ENCODE peak calls at places on chromosomes 5 and 9, in ten cellular contexts. G is ecto neural progenitor cell; A is SW480; Y is astrocyte of the spinal cord; C is ovary; X is GM03348; O is fibroblast of lung; W is nucleus accumbens; B is activated CD8-positive, alpha-beta memory T cell treated with anti-CD3 and anti-CD28 coated beads, Interleukin-2, amount 10 ng/mL, durations not matched to agents 7 days and 5 days; K is GM04503. I is an unnamed sample.

GRCh38 chr9:69004836-69005235 is 9.1 kb downstream of the PRKACG start:
- DNase-seq in W (no peak), G (no peak), B (no peak), A (no peak), K (no peak), C (no peak), X (no peak), O (no peak), Y (no peak), I (no peak)

GRCh38 chr5:92749943-92750342 is 831.1 kb downstream of the NR2F1-AS1 start:
- DNase-seq in X (no peak), O (peak), W (no peak), B (no peak), Y (peak), K (no peak), C (no peak), G (no peak), A (no peak), I (peak)

GRCh38 chr9:133944746-133945135 is 47.4 kb downstream of the VAV2 start:
- DNase-seq in G (no peak), X (no peak), A (no peak), W (no peak), O (peak), C (no peak), K (no peak), B (no peak), Y (peak), I (no peak)

GRCh38 chr5:35183243-35183955 is 46.9 kb downstream of the PRLR start:
- DNase-seq in G (no peak), K (peak), Y (peak), X (peak), B (peak), O (peak), W (no peak), A (peak), C (no peak), I (peak)

GRCh38 chr9:131237311-131237710 is 39.0 kb downstream of the FAM78A start:
- DNase-seq in O (no peak), A (no peak), K (no peak), G (no peak), W (no peak), Y (no peak), C (no peak), B (no peak), X (no peak), I (no peak)

GRCh38 chr5:110414360-110414759 is 312.1 kb downstream of the TMEM232 start:
- DNase-seq in X (peak), W (no peak), B (no peak), K (no peak), G (no peak), C (no peak), A (no peak), Y (peak), O (peak), I (peak)

GRCh38 chr5:158855510-158855909 is 244.2 kb downstream of the EBF1 start:
- DNase-seq in K (no peak), Y (no peak), X (no peak), W (no peak), C (no peak), A (no peak), B (no peak), G (no peak), O (no peak), I (no peak)

GRCh38 chr5:68739752-68740151 is 354.1 kb upstream of the SLC30A5 start:
- DNase-seq in K (no peak), C (no peak), A (peak), O (no peak), G (no peak), X (no peak), Y (no peak), W (no peak), B (peak), I (no peak)

GRCh38 chr9:126309427-126310179 is 17.0 kb upstream of the MVB12B start:
- DNase-seq in O (no peak), W (no peak), K (no peak), B (peak), X (no peak), G (peak), C (no peak), Y (no peak), A (no peak), I (no peak)

GRCh38 chr5:117380316-117380715 is 805.7 kb upstream of the SEMA6A start:
- DNase-seq in O (no peak), W (no peak), A (no peak), C (no peak), Y (no peak), G (no peak), X (no peak), K (no peak), B (no peak), I (no peak)

GRCh38 chr9:38000735-38001134 is 68.3 kb downstream of the SHB start:
- DNase-seq in O (no peak), Y (no peak), C (no peak), A (no peak), X (no peak), G (no peak), B (no peak), W (no peak), K (no peak), I (no peak)

GRCh38 chr9:92637886-92638620 is 31.9 kb downstream of the IPPK start:
- DNase-seq in B (peak), A (no peak), K (no peak), C (no peak), G (no peak), W (no peak), X (no peak), O (no peak), Y (no peak), I (no peak)

GRCh38 chr5:21236896-21237830 is 1249.2 kb upstream of the CDH18 start:
- DNase-seq in W (no peak), G (no peak), K (no peak), X (no peak), B (no peak), Y (peak), A (no peak), C (no peak), O (peak), I (no peak)

GRCh38 chr5:54517174-54517511 is 416 bp upstream of the SNX18 start:
- DNase-seq in C (no peak), X (no peak), Y (no peak), B (no peak), G (no peak), O (no peak), A (peak), K (no peak), W (no peak), I (no peak)

GRCh38 chr9:84296146-84296843 is 44.3 kb downstream of the SLC28A3 start:
- DNase-seq in Y (peak), K (peak), C (no peak), G (no peak), A (no peak), O (peak), X (peak), W (no peak), B (peak), I (no peak)

GRCh38 chr9:133517711-133518110 is 7.0 kb downstream of the MYMK start:
- DNase-seq in W (no peak), A (no peak), K (no peak), C (no peak), B (no peak), Y (no peak), O (no peak), X (no peak), G (no peak), I (no peak)

GRCh38 chr5:59685806-59686205 is 207.7 kb downstream of the PDE4D start:
- DNase-seq in C (no peak), Y (peak), G (no peak), X (no peak), W (no peak), B (no peak), A (no peak), O (peak), K (no peak), I (no peak)

GRCh38 chr5:179923422-179923821 is 15.7 kb upstream of the TBC1D9B start:
- DNase-seq in O (no peak), K (no peak), X (no peak), G (no peak), A (no peak), Y (no peak), W (no peak), C (no peak), B (peak), I (no peak)

GRCh38 chr5:43367909-43368648 is 44.1 kb downstream of the CCL28 start:
- DNase-seq in X (peak), Y (peak), G (no peak), W (no peak), A (no peak), O (peak), K (peak), B (no peak), C (no peak), I (no peak)

GRCh38 chr9:80648336-80648735 is 1041.0 kb downstream of the TLE1 start:
- DNase-seq in O (peak), G (no peak), K (no peak), W (no peak), X (no peak), B (no peak), A (no peak), Y (peak), C (no peak), I (no peak)

GRCh38 chr5:112174959-112175594 is 244.0 kb downstream of the EPB41L4A start:
- DNase-seq in C (no peak), X (peak), G (no peak), W (peak), O (peak), B (peak), K (no peak), Y (peak), A (peak), I (peak)

GRCh38 chr5:125410501-125411162 is 664.2 kb upstream of the ZNF608 start:
- DNase-seq in W (no peak), X (peak), G (no peak), Y (peak), B (no peak), A (no peak), K (no peak), O (peak), C (no peak), I (peak)

GRCh38 chr9:95383198-95383673 is 65.7 kb upstream of the FANCC start:
- DNase-seq in X (peak), O (peak), W (no peak), K (peak), A (peak), Y (peak), G (no peak), C (no peak), B (no peak), I (peak)

GRCh38 chr5:56003633-56004032 is 8.9 kb upstream of the IL6ST start:
- DNase-seq in W (no peak), X (no peak), C (no peak), Y (peak), O (peak), B (no peak), A (no peak), K (no peak), G (no peak), I (no peak)

GRCh38 chr9:133531293-133531692 is 3.2 kb upstream of the ADAMTSL2 start:
- DNase-seq in X (no peak), Y (no peak), B (no peak), G (no peak), W (no peak), O (no peak), A (no peak), K (no peak), C (no peak), I (no peak)

GRCh38 chr9:122904466-122904822 is 715 bp downstream of the RC3H2 start:
- DNase-seq in C (peak), X (peak), W (peak), O (peak), A (peak), K (no peak), Y (peak), G (no peak), B (peak), I (peak)

GRCh38 chr9:87964826-87965225 is 9.5 kb downstream of the CDK20 start:
- DNase-seq in B (no peak), G (no peak), Y (no peak), A (no peak), X (no peak), O (no peak), C (no peak), K (no peak), W (no peak), I (no peak)

GRCh38 chr5:179875741-179876667 is 17.4 kb upstream of the MRNIP start:
- DNase-seq in O (no peak), C (no peak), K (no peak), A (no peak), B (no peak), G (no peak), X (no peak), Y (no peak), W (no peak), I (no peak)

GRCh38 chr5:103411721-103412120 is 150.9 kb downstream of the NUDT12 start:
- DNase-seq in Y (no peak), K (no peak), W (no peak), A (no peak), O (no peak), B (no peak), X (no peak), C (no peak), G (no peak), I (no peak)

GRCh38 chr5:80885698-80886000 is 74.5 kb upstream of the RASGRF2 start:
- DNase-seq in Y (no peak), K (no peak), X (peak), A (no peak), O (peak), W (no peak), C (no peak), B (no peak), G (no peak), I (peak)

GRCh38 chr5:147567917-147568598 is 58.2 kb upstream of the DPYSL3 start:
- DNase-seq in Y (peak), K (no peak), O (peak), X (peak), A (peak), B (no peak), W (no peak), G (no peak), C (no peak), I (peak)

GRCh38 chr5:155631116-155631515 is 617.6 kb downstream of the KIF4B start:
- DNase-seq in X (peak), A (peak), G (no peak), C (no peak), K (peak), O (peak), Y (peak), B (no peak), W (no peak), I (no peak)

GRCh38 chr5:57581222-57581621 is 98.6 kb upstream of the ACTBL2 start:
- DNase-seq in G (no peak), K (no peak), A (no peak), O (no peak), C (no peak), Y (no peak), B (no peak), X (no peak), W (no peak), I (no peak)

GRCh38 chr5:55218966-55219365 is 8.1 kb downstream of the MCIDAS start:
- DNase-seq in W (no peak), K (no peak), Y (no peak), G (no peak), O (no peak), A (no peak), B (no peak), C (no peak), X (no peak), I (peak)

GRCh38 chr9:112654282-112654681 is 63.6 kb downstream of the INIP start:
- DNase-seq in B (no peak), W (no peak), Y (no peak), X (no peak), K (no peak), A (no peak), G (no peak), C (no peak), O (no peak), I (no peak)

GRCh38 chr5:181069767-181070491 is 29.9 kb downstream of the BTNL9 start:
- DNase-seq in Y (no peak), W (no peak), K (no peak), C (no peak), O (no peak), B (peak), X (peak), G (no peak), A (no peak), I (peak)

GRCh38 chr5:154779105-154779504 is 23.9 kb downstream of the LARP1 start:
- DNase-seq in G (no peak), A (peak), Y (peak), O (peak), W (no peak), C (no peak), X (peak), K (peak), B (no peak), I (no peak)

GRCh38 chr9:126952180-126952960 is 37.8 kb downstream of the RALGPS1 start:
- DNase-seq in G (no peak), X (no peak), K (peak), C (peak), A (no peak), Y (peak), W (no peak), O (peak), B (no peak), I (no peak)

I was measured in HT-29.